ENCODE peak calls at places on chromosomes 16 and 17, in seven cellular contexts. One of them, this sample, is unnamed.

GRCh38 chr16:68082596-68083238 is 2.5 kb upstream of the NFATC3 start:
- DNase-seq in neuronal stem cell: no peak
- DNase-seq in H9: no peak
- DNase-seq in trophoblast cell: no peak
- DNase-seq in IMR-90: no peak
- DNase-seq in mesenchymal stem cell: no peak
- DNase-seq in H1: peak; percentile 37
- DNase-seq in this sample: no peak

GRCh38 chr17:36503456-36504155 is 17.1 kb downstream of the ZNHIT3 start:
- DNase-seq in IMR-90: no peak
- DNase-seq in H1: no peak
- DNase-seq in neuronal stem cell: no peak
- DNase-seq in mesenchymal stem cell: no peak
- DNase-seq in H9: no peak
- DNase-seq in trophoblast cell: no peak
- DNase-seq in this sample: no peak

GRCh38 chr17:30550512-30551273 is 73.5 kb downstream of the GOSR1 start:
- DNase-seq in H1: peak; percentile 39
- DNase-seq in H9: no peak
- DNase-seq in neuronal stem cell: no peak
- DNase-seq in trophoblast cell: no peak
- DNase-seq in IMR-90: peak; percentile 19
- DNase-seq in mesenchymal stem cell: peak; percentile 14
- DNase-seq in this sample: no peak

GRCh38 chr17:185445-186138 is 4.1 kb upstream of the DOC2B start:
- DNase-seq in neuronal stem cell: no peak
- DNase-seq in mesenchymal stem cell: no peak
- DNase-seq in trophoblast cell: no peak
- DNase-seq in H9: no peak
- DNase-seq in IMR-90: no peak
- DNase-seq in H1: no peak
- DNase-seq in this sample: no peak

GRCh38 chr17:45949755-45950320 is 49.2 kb upstream of the STH start:
- DNase-seq in trophoblast cell: no peak
- DNase-seq in mesenchymal stem cell: no peak
- DNase-seq in neuronal stem cell: no peak
- DNase-seq in H1: no peak
- DNase-seq in IMR-90: no peak
- DNase-seq in H9: no peak
- DNase-seq in this sample: peak; percentile 29

GRCh38 chr17:47708864-47709541 is 15.0 kb downstream of the TBKBP1 start:
- DNase-seq in neuronal stem cell: no peak
- DNase-seq in H9: peak; percentile 63
- DNase-seq in IMR-90: peak; percentile 31
- DNase-seq in mesenchymal stem cell: no peak
- DNase-seq in H1: peak; percentile 67
- DNase-seq in trophoblast cell: peak; percentile 7
- DNase-seq in this sample: no peak

GRCh38 chr16:69443809-69444611 is 19.6 kb downstream of the CYB5B start:
- DNase-seq in IMR-90: peak; percentile 47
- DNase-seq in neuronal stem cell: no peak
- DNase-seq in trophoblast cell: no peak
- DNase-seq in H9: no peak
- DNase-seq in mesenchymal stem cell: peak; percentile 67
- DNase-seq in H1: no peak
- DNase-seq in this sample: no peak

GRCh38 chr17:10683853-10684252 is 13.5 kb downstream of the SCO1 start:
- DNase-seq in H9: no peak
- DNase-seq in mesenchymal stem cell: peak; percentile 43
- DNase-seq in H1: no peak
- DNase-seq in IMR-90: peak; percentile 39
- DNase-seq in trophoblast cell: peak; percentile 54
- DNase-seq in neuronal stem cell: peak; percentile 9
- DNase-seq in this sample: peak; percentile 47

GRCh38 chr16:16048904-16049582 is 99.6 kb downstream of the ABCC1 start:
- DNase-seq in H1: no peak
- DNase-seq in neuronal stem cell: no peak
- DNase-seq in H9: no peak
- DNase-seq in mesenchymal stem cell: no peak
- DNase-seq in trophoblast cell: no peak
- DNase-seq in IMR-90: no peak
- DNase-seq in this sample: peak; percentile 49

GRCh38 chr17:72357764-72358365 is 237.0 kb downstream of the SOX9 start:
- DNase-seq in mesenchymal stem cell: no peak
- DNase-seq in H9: no peak
- DNase-seq in neuronal stem cell: no peak
- DNase-seq in H1: no peak
- DNase-seq in IMR-90: peak; percentile 36
- DNase-seq in trophoblast cell: peak; percentile 53
- DNase-seq in this sample: no peak

DNA sequence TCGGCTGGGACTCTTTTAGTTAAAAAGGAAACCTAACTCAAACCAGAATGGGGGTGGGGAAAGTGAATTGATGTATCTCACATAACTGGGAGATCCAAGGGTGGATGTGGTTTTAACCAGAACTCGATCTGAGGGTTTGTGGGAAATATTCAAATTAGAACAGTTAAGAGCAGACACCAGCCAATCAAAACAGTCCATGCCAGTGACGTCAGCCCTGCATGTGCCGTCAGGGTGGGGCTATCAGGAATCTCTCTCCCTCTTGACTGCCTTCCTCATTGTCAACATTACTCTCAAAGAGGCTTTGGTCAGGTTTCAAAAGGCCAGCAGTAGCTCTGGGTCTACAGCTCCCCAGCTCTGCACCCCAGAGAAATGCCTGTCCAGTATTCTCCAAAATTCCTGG is 94.2 kb upstream of the HSBP1 start:
- DNase-seq in mesenchymal stem cell: no peak
- DNase-seq in neuronal stem cell: no peak
- DNase-seq in trophoblast cell: no peak
- DNase-seq in H1: no peak
- DNase-seq in IMR-90: no peak
- DNase-seq in H9: no peak
- DNase-seq in this sample: peak; percentile 51
- H3K23ac ChIP-seq in mesenchymal stem cell: no peak overlapping the region
- H3K23ac ChIP-seq in neuronal stem cell: no peak overlapping the region
- H3K23ac ChIP-seq in trophoblast cell: no peak overlapping the region
- H3K23ac ChIP-seq in H1: no peak overlapping the region
- H3K23ac ChIP-seq in IMR-90: no peak overlapping the region
- H3K23ac ChIP-seq in H9: no peak overlapping the region
- H3K23ac ChIP-seq in this sample: no peak overlapping the region

DNA sequence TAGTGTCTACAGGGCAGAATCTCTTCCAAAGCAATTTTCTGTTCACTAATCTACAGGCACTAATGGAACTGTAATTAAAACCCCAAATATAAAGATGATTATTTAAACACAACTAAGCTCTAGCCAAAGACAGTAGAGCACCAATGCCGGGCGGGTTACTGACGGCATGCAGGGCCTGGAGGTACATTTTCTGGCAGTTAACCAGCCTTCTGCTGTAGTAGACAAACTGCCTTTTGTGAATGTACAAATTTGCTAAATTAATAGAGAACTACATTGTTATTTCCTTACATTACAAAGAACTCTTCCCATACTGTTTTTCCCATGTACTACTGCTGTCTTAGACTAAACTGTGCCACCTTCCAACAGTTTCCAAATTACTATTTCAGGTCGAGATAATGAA is 107.8 kb downstream of the TRIM37 start:
- DNase-seq in neuronal stem cell: no peak
- DNase-seq in H9: no peak
- DNase-seq in H1: no peak
- DNase-seq in mesenchymal stem cell: no peak
- DNase-seq in IMR-90: no peak
- DNase-seq in trophoblast cell: no peak
- DNase-seq in this sample: no peak
- H3K4me1 ChIP-seq in neuronal stem cell: no peaks in the 10 kb centered on the region
- H3K4me1 ChIP-seq in H9: no peaks in the 10 kb centered on the region
- H3K4me1 ChIP-seq in H1: no peaks in the 10 kb centered on the region
- H3K4me1 ChIP-seq in mesenchymal stem cell: peaks cover 12% of the 10 kb centered on the region
- H3K4me1 ChIP-seq in IMR-90: peaks cover 12% of the 10 kb centered on the region
- H3K4me1 ChIP-seq in trophoblast cell: no peaks in the 10 kb centered on the region
- H3K4me1 ChIP-seq in this sample: no peaks in the 10 kb centered on the region

DNA sequence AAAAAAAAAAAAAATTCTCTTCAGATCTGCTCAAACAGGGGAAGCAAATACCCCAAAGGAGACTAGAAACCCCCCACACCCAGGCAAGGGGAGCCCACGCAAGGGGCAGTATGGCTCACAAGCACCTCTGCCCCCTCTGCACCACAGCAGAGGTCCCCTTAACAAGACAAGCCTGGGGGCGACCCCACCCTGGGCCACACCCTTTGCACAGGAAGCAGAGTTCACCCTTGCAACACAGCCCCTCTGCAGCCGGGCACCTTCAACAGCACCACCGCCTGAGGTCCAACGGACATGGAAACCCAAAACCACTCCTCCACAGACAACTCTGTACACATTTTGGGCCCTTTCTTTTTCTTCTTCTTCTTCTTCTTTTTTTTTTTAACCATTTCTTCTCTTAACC is 12.8 kb downstream of the AXIN1 start:
- DNase-seq in neuronal stem cell: no peak
- DNase-seq in H1: no peak
- DNase-seq in mesenchymal stem cell: no peak
- DNase-seq in H9: no peak
- DNase-seq in trophoblast cell: no peak
- DNase-seq in IMR-90: no peak
- DNase-seq in this sample: no peak
- H3K9ac ChIP-seq in neuronal stem cell: no peak overlapping the region
- H3K9ac ChIP-seq in H1: no peak overlapping the region
- H3K9ac ChIP-seq in mesenchymal stem cell: no peak overlapping the region
- H3K9ac ChIP-seq in H9: no peak overlapping the region
- H3K9ac ChIP-seq in trophoblast cell: no peak overlapping the region
- H3K9ac ChIP-seq in IMR-90: no peak overlapping the region
- H3K9ac ChIP-seq in this sample: no peak overlapping the region

GRCh38 chr17:63419949-63420867 is 25.9 kb downstream of the CYB561 start:
- DNase-seq in IMR-90: no peak
- DNase-seq in trophoblast cell: no peak
- DNase-seq in neuronal stem cell: no peak
- DNase-seq in H1: no peak
- DNase-seq in H9: no peak
- DNase-seq in mesenchymal stem cell: no peak
- DNase-seq in this sample: no peak
- H3K23ac ChIP-seq in IMR-90: no peak overlapping the region
- H3K23ac ChIP-seq in trophoblast cell: no peak overlapping the region
- H3K23ac ChIP-seq in neuronal stem cell: no peak overlapping the region
- H3K23ac ChIP-seq in H1: no peak overlapping the region
- H3K23ac ChIP-seq in H9: no peak overlapping the region
- H3K23ac ChIP-seq in mesenchymal stem cell: no peak overlapping the region
- H3K23ac ChIP-seq in this sample: no peak overlapping the region

GRCh38 chr17:17833664-17834357 is 3.0 kb downstream of the SREBF1 start:
- DNase-seq in IMR-90: no peak
- DNase-seq in H1: no peak
- DNase-seq in neuronal stem cell: no peak
- DNase-seq in mesenchymal stem cell: no peak
- DNase-seq in trophoblast cell: no peak
- DNase-seq in H9: no peak
- DNase-seq in this sample: no peak
- H3K4me1 ChIP-seq in IMR-90: peaks cover 39% of the 10 kb centered on the region
- H3K4me1 ChIP-seq in H1: peaks cover 23% of the 10 kb centered on the region
- H3K4me1 ChIP-seq in neuronal stem cell: peaks cover 26% of the 10 kb centered on the region
- H3K4me1 ChIP-seq in mesenchymal stem cell: peaks cover 35% of the 10 kb centered on the region
- H3K4me1 ChIP-seq in trophoblast cell: peaks cover 42% of the 10 kb centered on the region
- H3K4me1 ChIP-seq in H9: peaks cover 10% of the 10 kb centered on the region
- H3K4me1 ChIP-seq in this sample: peaks cover 22% of the 10 kb centered on the region

GRCh38 chr17:81870155-81870977 is 771 bp downstream of the ARHGDIA start:
- DNase-seq in neuronal stem cell: no peak
- DNase-seq in trophoblast cell: peak; percentile 45
- DNase-seq in IMR-90: peak; percentile 69
- DNase-seq in H1: peak; percentile 62
- DNase-seq in mesenchymal stem cell: peak; percentile 71
- DNase-seq in H9: peak; percentile 62
- DNase-seq in this sample: peak; percentile 64

GRCh38 chr17:81870978-81871386 is at the start of gene ARHGDIA:
- DNase-seq in mesenchymal stem cell: no peak
- DNase-seq in neuronal stem cell: no peak
- DNase-seq in H1: no peak
- DNase-seq in IMR-90: no peak
- DNase-seq in H9: no peak
- DNase-seq in trophoblast cell: peak; percentile 21
- DNase-seq in this sample: no peak

GRCh38 chr17:81867952-81868673 is 3.0 kb downstream of the ARHGDIA start:
- DNase-seq in IMR-90: no peak
- DNase-seq in H1: no peak
- DNase-seq in neuronal stem cell: no peak
- DNase-seq in trophoblast cell: no peak
- DNase-seq in H9: peak; percentile 55
- DNase-seq in mesenchymal stem cell: no peak
- DNase-seq in this sample: no peak

GRCh38 chr17:81868674-81869220 is 2.4 kb downstream of the ARHGDIA start:
- DNase-seq in mesenchymal stem cell: peak; percentile 92
- DNase-seq in H9: peak; percentile 78
- DNase-seq in IMR-90: peak; percentile 88
- DNase-seq in H1: no peak
- DNase-seq in neuronal stem cell: no peak
- DNase-seq in trophoblast cell: peak; percentile 58
- DNase-seq in this sample: peak; percentile 89

GRCh38 chr17:81869221-81870154 is 1.6 kb downstream of the ARHGDIA start:
- DNase-seq in trophoblast cell: peak; percentile 53
- DNase-seq in H9: peak; percentile 86
- DNase-seq in IMR-90: no peak
- DNase-seq in mesenchymal stem cell: peak; percentile 70
- DNase-seq in neuronal stem cell: no peak
- DNase-seq in H1: peak; percentile 90
- DNase-seq in this sample: peak; percentile 70
- H3K9ac ChIP-seq in trophoblast cell: peak overlapping the region; percentile 99
- H3K9ac ChIP-seq in H9: peak overlapping the region; percentile 16
- H3K9ac ChIP-seq in IMR-90: peak overlapping the region; percentile 87
- H3K9ac ChIP-seq in mesenchymal stem cell: peak overlapping the region; percentile 92
- H3K9ac ChIP-seq in neuronal stem cell: peak overlapping the region; percentile 92
- H3K9ac ChIP-seq in H1: no peak overlapping the region
- H3K9ac ChIP-seq in this sample: peak overlapping the region; percentile 97

GRCh38 chr16:14473488-14473887 is 156.6 kb downstream of the PARN start:
- DNase-seq in mesenchymal stem cell: no peak
- DNase-seq in trophoblast cell: no peak
- DNase-seq in H9: no peak
- DNase-seq in H1: no peak
- DNase-seq in neuronal stem cell: no peak
- DNase-seq in IMR-90: no peak
- DNase-seq in this sample: no peak

GRCh38 chr16:14475370-14476139 is 154.5 kb downstream of the PARN start:
- DNase-seq in mesenchymal stem cell: no peak
- DNase-seq in neuronal stem cell: no peak
- DNase-seq in H1: no peak
- DNase-seq in H9: no peak
- DNase-seq in trophoblast cell: no peak
- DNase-seq in IMR-90: peak; percentile 24
- DNase-seq in this sample: no peak

GRCh38 chr16:14476183-14476582 is 153.9 kb downstream of the PARN start:
- DNase-seq in H9: no peak
- DNase-seq in mesenchymal stem cell: no peak
- DNase-seq in H1: no peak
- DNase-seq in neuronal stem cell: no peak
- DNase-seq in trophoblast cell: no peak
- DNase-seq in IMR-90: no peak
- DNase-seq in this sample: peak; percentile 27

GRCh38 chr16:14470788-14471187 is 159.3 kb downstream of the PARN start:
- DNase-seq in IMR-90: no peak
- DNase-seq in H9: no peak
- DNase-seq in trophoblast cell: no peak
- DNase-seq in neuronal stem cell: no peak
- DNase-seq in H1: no peak
- DNase-seq in mesenchymal stem cell: no peak
- DNase-seq in this sample: no peak

GRCh38 chr16:14472357-14472756 is 157.7 kb downstream of the PARN start:
- DNase-seq in trophoblast cell: no peak
- DNase-seq in H9: no peak
- DNase-seq in IMR-90: no peak
- DNase-seq in neuronal stem cell: no peak
- DNase-seq in H1: no peak
- DNase-seq in mesenchymal stem cell: no peak
- DNase-seq in this sample: no peak
- H3K23ac ChIP-seq in trophoblast cell: no peak overlapping the region
- H3K23ac ChIP-seq in H9: no peak overlapping the region
- H3K23ac ChIP-seq in IMR-90: no peak overlapping the region
- H3K23ac ChIP-seq in neuronal stem cell: no peak overlapping the region
- H3K23ac ChIP-seq in H1: no peak overlapping the region
- H3K23ac ChIP-seq in mesenchymal stem cell: no peak overlapping the region
- H3K23ac ChIP-seq in this sample: no peak overlapping the region

This sample was measured in mesendoderm.